ENCODE peak calls at places on chromosomes 2 and 18, in eight cellular contexts. C, P, V, M, B, W, J and Q are unnamed samples.

GRCh38 chr2:234335676-234336228 is 161.1 kb downstream of the ARL4C start:
- DNase-seq in P (peak; percentile 26), C (peak; percentile 54), V (no peak), B (peak; percentile 75), M (peak; percentile 80), J (peak; percentile 28), W (no peak), Q (no peak)

GRCh38 chr18:33817096-33817495 is 239.1 kb downstream of the ASXL3 start:
- DNase-seq in B (no peak), W (no peak), C (no peak), J (peak; percentile 75), V (no peak), P (no peak), M (no peak), Q (no peak)

GRCh38 chr2:54558188-54558975 is 102.3 kb downstream of the SPTBN1 start:
- DNase-seq in W (peak; percentile 62), P (peak; percentile 57), J (peak; percentile 81), B (peak; percentile 38), M (peak; percentile 93), V (peak; percentile 81), C (peak; percentile 43), Q (peak; percentile 75)

GRCh38 chr2:166125557-166125956 is 2.3 kb downstream of the SCN1A start:
- DNase-seq in P (no peak), B (no peak), C (no peak), M (no peak), W (no peak), V (no peak), J (peak; percentile 89), Q (no peak)

GRCh38 chr2:238406222-238406997 is 20.3 kb upstream of the ASB1 start:
- DNase-seq in J (no peak), C (no peak), B (no peak), V (no peak), M (no peak), P (no peak), W (no peak), Q (no peak)

GRCh38 chr18:28767781-28768211 is 590.9 kb upstream of the CDH2 start:
- DNase-seq in W (no peak), J (no peak), V (no peak), C (peak; percentile 8), B (no peak), P (no peak), M (no peak), Q (no peak)

GRCh38 chr18:10973579-10974260 is 175.6 kb downstream of the PIEZO2 start:
- DNase-seq in C (no peak), J (no peak), V (no peak), W (no peak), M (no peak), P (no peak), B (peak; percentile 7), Q (no peak)

GRCh38 chr18:58257461-58257860 is 213.4 kb downstream of the NEDD4L start:
- DNase-seq in M (no peak), C (peak; percentile 31), P (no peak), V (no peak), W (no peak), B (no peak), J (no peak), Q (no peak)

GRCh38 chr2:148642891-148643416 is 1.6 kb upstream of the EPC2 start:
- DNase-seq in W (no peak), B (no peak), J (peak; percentile 32), M (no peak), C (no peak), P (no peak), V (no peak), Q (peak; percentile 32)

GRCh38 chr2:136281281-136282117 is 163.6 kb upstream of the CXCR4 start:
- DNase-seq in W (no peak), J (no peak), M (no peak), B (no peak), C (no peak), V (no peak), P (peak; percentile 69), Q (no peak)

GRCh38 chr18:57854726-57855125 is 51.6 kb upstream of the ATP8B1 start:
- DNase-seq in J (peak; percentile 55), V (no peak), M (no peak), P (no peak), B (no peak), C (no peak), W (no peak), Q (peak; percentile 59)

GRCh38 chr2:217931846-217932560 is 70.8 kb downstream of the TNS1 start:
- DNase-seq in J (no peak), P (no peak), V (no peak), B (no peak), C (no peak), W (no peak), M (no peak), Q (no peak)

GRCh38 chr2:47818777-47819176 is 35.8 kb downstream of the MSH6 start:
- DNase-seq in J (no peak), C (no peak), M (no peak), W (peak; percentile 3), P (no peak), B (no peak), V (no peak), Q (no peak)

GRCh38 chr18:79750980-79751571 is 46.7 kb upstream of the KCNG2 start:
- DNase-seq in B (peak; percentile 56), V (peak; percentile 15), W (no peak), P (no peak), C (no peak), J (peak; percentile 35), M (peak; percentile 51), Q (no peak)

GRCh38 chr18:77709107-77709506 is 459.5 kb downstream of the GALR1 start:
- DNase-seq in B (no peak), W (no peak), P (no peak), J (no peak), C (no peak), M (no peak), V (no peak), Q (no peak)

GRCh38 chr2:26801342-26801741 is 15.5 kb downstream of the CENPA start:
- DNase-seq in M (no peak), P (no peak), C (no peak), B (no peak), V (no peak), J (no peak), W (no peak), Q (no peak)